ENCODE peak calls at places on chromosomes 16 and 17, in nine cellular contexts. Z is endodermal cell; Y is mammary epithelial cell; D is psoas muscle; W is breast epithelium; H is SJSA1; J is tibial nerve; K is CD8-positive, alpha-beta T cell; Q is heart right ventricle. N is an unnamed sample.

GRCh38 chr16:10614685-10615084 is 34.3 kb upstream of the EMP2 start:
- DNase-seq in Y (no peak), Q (no peak), Z (no peak), W (no peak), J (no peak), K (no peak), D (no peak), H (no peak), N (no peak)

GRCh38 chr17:38748329-38749221 is at the start of gene PCGF2:
- DNase-seq in H (peak; percentile 92), Q (peak; percentile 96), W (peak; percentile 91), Y (peak; percentile 69), K (no peak), D (peak; percentile 88), Z (peak; percentile 99), J (peak; percentile 99), N (peak; percentile 97)

GRCh38 chr16:10767127-10767526 is 23.5 kb downstream of the NUBP1 start:
- DNase-seq in W (no peak), K (no peak), H (no peak), Y (no peak), Q (no peak), Z (no peak), J (no peak), D (no peak), N (peak; percentile 50)

GRCh38 chr16:80669673-80670072 is 128.9 kb downstream of the DYNLRB2 start:
- DNase-seq in Y (no peak), Z (no peak), K (no peak), W (no peak), Q (no peak), D (no peak), J (no peak), H (no peak), N (no peak)

GRCh38 chr16:71781741-71782140 is 26.9 kb downstream of the AP1G1 start:
- DNase-seq in W (no peak), Y (peak; percentile 17), D (no peak), J (no peak), K (no peak), H (no peak), Z (no peak), Q (no peak), N (peak; percentile 60)

GRCh38 chr16:81786321-81786720 is 7.2 kb downstream of the PLCG2 start:
- DNase-seq in K (no peak), Y (peak; percentile 84), J (no peak), Z (peak; percentile 60), D (no peak), H (no peak), W (no peak), Q (no peak), N (no peak)

GRCh38 chr16:84117482-84117843 is 721 bp upstream of the MBTPS1 start:
- DNase-seq in J (no peak), H (no peak), D (no peak), K (no peak), Y (no peak), W (no peak), Z (peak; percentile 74), Q (no peak), N (peak; percentile 68)

GRCh38 chr16:3716831-3717234 is 491 bp downstream of the TRAP1 start:
- DNase-seq in K (no peak), Y (peak; percentile 35), Z (peak; percentile 70), Q (no peak), H (no peak), J (no peak), W (no peak), D (no peak), N (peak; percentile 88)

GRCh38 chr16:89827383-89828198 is 684 bp upstream of the SPIRE2 start:
- DNase-seq in H (peak; percentile 68), J (no peak), D (peak; percentile 48), Z (peak; percentile 81), W (peak; percentile 75), Y (no peak), K (no peak), Q (peak; percentile 50), N (peak; percentile 88)

GRCh38 chr16:89737341-89738071 is 16.2 kb downstream of the ZNF276 start:
- DNase-seq in Y (no peak), K (no peak), Q (no peak), D (no peak), W (no peak), J (no peak), H (no peak), Z (no peak), N (peak; percentile 11)

DNA sequence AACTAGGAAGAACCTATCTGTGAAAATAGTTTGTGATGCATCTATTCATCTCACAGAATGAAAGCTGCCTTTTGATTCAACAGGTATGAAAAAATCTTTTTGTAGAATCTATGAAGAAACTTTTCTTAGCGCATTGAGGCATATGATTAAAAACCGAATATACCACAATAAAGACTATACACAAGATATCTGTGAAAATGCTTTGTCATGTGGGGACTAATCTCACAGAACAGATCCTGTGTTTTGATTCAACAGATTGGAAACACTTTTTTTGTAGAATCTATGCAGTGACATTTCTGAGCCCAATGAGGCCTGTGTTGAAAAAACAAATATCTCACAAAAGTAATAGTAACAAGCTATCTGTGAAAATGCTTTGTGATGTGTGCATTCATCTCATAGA is 2247.5 kb downstream of the TP53TG3F start:
- DNase-seq in K (no peak), Y (no peak), W (no peak), Z (no peak), D (no peak), J (no peak), H (no peak), Q (no peak), N (no peak)
- H3K9me3 ChIP-seq in K (no peaks in the 10 kb centered on the region), Y (peaks cover 10% of the 10 kb centered on the region), W (peaks cover 43% of the 10 kb centered on the region), Z (peaks cover 99% of the 10 kb centered on the region), D (no peaks in the 10 kb centered on the region), J (peaks cover 19% of the 10 kb centered on the region), H (no peaks in the 10 kb centered on the region), Q (no peaks in the 10 kb centered on the region), N (no peaks in the 10 kb centered on the region)

DNA sequence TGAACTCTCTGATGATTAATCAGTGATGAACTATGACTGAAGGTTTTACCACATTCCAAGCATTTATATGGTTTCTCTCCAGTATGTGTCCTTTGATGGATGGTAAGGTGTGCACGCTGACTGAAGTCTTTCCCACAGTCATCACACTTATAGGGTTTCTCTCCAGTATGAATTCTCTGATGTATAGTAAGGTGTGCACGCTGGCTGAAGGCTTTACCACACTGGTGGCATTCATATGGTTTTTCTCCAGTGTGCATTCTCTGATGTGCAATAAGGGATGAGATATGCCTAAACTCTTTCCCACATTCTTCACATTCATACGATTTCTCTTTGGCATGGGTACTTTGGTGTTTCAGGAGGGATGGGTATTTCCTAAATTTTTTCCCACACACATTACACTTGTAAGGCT is 16.4 kb downstream of the ZNF287 start:
- DNase-seq in Y (no peak), Z (no peak), H (no peak), D (no peak), Q (no peak), W (no peak), J (no peak), K (no peak), N (no peak)
- H3K9me3 ChIP-seq in Y (peaks cover 63% of the 10 kb centered on the region), Z (peaks cover 90% of the 10 kb centered on the region), H (peaks cover 44% of the 10 kb centered on the region), D (peaks cover 89% of the 10 kb centered on the region), Q (peaks cover 37% of the 10 kb centered on the region), W (peaks cover 89% of the 10 kb centered on the region), J (peaks cover 100% of the 10 kb centered on the region), K (peaks cover 50% of the 10 kb centered on the region), N (peaks cover 41% of the 10 kb centered on the region)

DNA sequence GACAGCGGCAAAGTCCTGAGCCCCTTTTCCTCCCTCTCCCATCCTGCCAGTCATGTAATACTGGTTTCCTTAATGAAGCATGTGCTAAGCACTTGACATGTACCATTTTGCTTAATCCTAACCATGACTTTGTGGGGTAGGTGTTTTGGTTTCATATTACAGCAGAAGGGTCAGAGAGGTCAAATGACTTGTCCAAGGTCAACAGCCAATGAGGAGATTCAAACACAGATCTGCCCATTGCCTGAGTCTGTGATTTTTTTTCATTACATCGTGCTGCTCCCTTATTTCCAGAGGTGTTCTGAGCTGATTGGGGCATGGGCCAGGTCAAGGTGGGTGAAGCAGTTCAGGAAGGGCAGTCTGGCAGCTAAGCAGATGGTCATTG is 17.6 kb upstream of the PHF12 start:
- DNase-seq in Z (no peak), J (no peak), Y (no peak), D (peak; percentile 6), Q (no peak), H (no peak), W (no peak), K (no peak), N (peak; percentile 14)
- H3K9me3 ChIP-seq in Z (no peaks in the 10 kb centered on the region), J (no peaks in the 10 kb centered on the region), Y (no peaks in the 10 kb centered on the region), D (no peaks in the 10 kb centered on the region), Q (no peaks in the 10 kb centered on the region), H (no peaks in the 10 kb centered on the region), W (no peaks in the 10 kb centered on the region), K (no peaks in the 10 kb centered on the region), N (no peaks in the 10 kb centered on the region)

DNA sequence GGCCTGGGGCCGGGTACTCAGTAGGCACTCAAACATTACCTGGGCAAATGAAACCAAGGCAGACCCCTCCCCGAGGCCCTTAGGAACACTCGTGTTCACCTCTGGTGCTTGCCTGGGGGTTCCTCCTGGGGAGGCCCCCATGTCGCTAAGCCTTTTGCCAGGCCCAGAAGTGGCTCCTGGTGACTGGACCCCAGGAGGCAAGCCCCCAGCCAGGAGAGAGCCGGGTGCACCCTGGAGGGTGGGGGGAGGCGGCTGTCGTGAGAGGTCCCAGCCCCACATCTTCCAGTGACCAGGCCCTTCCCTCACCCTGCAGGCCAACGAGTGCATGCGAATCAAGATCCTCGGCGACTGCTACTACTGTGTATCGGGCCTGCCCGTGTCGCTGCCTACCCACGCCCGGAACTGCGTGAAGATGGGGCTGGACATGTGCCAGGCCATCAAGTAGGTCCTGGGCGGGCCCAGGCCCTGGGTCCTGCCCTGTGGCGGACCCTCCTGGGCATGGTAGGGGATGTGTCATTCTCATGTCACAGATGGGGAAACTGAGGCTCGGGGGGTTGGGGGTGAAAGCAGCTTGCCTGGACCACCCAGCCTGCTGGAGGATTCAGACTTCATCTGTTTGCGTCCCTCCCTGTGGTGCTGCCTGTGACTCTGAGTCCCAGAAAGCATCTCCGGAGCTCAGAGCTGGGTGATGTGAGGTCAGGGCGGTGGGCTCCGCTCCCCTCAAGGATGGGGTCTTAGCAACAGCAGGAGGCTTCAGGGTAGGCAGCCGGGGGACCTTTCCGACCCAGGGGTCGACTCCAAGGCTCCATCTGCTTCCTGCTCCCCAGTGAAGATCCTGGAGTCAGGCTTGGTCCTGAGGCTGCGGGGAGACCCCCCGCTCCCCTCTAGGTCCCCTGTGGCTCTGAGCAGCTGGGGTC is 32.5 kb downstream of the ADCY7 start:
- DNase-seq in Y (no peak), K (no peak), H (no peak), W (peak; percentile 47), D (peak; percentile 39), J (no peak), Q (no peak), Z (peak; percentile 30), N (peak; percentile 76)
- H3K9me3 ChIP-seq in Y (no peaks in the 10 kb centered on the region), K (no peaks in the 10 kb centered on the region), H (no peaks in the 10 kb centered on the region), W (no peaks in the 10 kb centered on the region), D (no peaks in the 10 kb centered on the region), J (no peaks in the 10 kb centered on the region), Q (no peaks in the 10 kb centered on the region), Z (no peaks in the 10 kb centered on the region), N (no peaks in the 10 kb centered on the region)